ENCODE peak calls at places on chromosomes 16 and 17, in four cellular contexts. P is H1, Z is mesenchymal stem cell, Y is H9. G is an unnamed sample.

GRCh38 chr16:51845586-51845985 is 694.5 kb upstream of the SALL1 start:
- DNase-seq in P (no peak), Z (no peak), Y (no peak), G (no peak)

GRCh38 chr17:27499451-27500265 is 43.4 kb downstream of the KSR1 start:
- DNase-seq in P (no peak), Z (no peak), Y (no peak), G (no peak)

GRCh38 chr17:61159415-61159814 is 240.2 kb upstream of the TBX2 start:
- DNase-seq in P (no peak), Z (no peak), Y (no peak), G (no peak)

GRCh38 chr17:81680150-81680549 is 3.4 kb downstream of the ARL16 start:
- DNase-seq in P (no peak), Z (no peak), Y (no peak), G (no peak)

GRCh38 chr17:2710804-2711607 is 558 bp downstream of the CLUH start:
- DNase-seq in P (no peak), Z (peak), Y (no peak), G (no peak)

GRCh38 chr17:4152471-4152870 is 9.5 kb downstream of the CYB5D2 start:
- DNase-seq in P (no peak), Z (peak), Y (no peak), G (no peak)

GRCh38 chr16:27712251-27712711 is 162.3 kb downstream of the KATNIP start:
- DNase-seq in P (peak), Z (no peak), Y (peak), G (no peak)

GRCh38 chr17:34167359-34167758 is 87.7 kb upstream of the CCL2 start:
- DNase-seq in P (no peak), Z (no peak), Y (no peak), G (no peak)

GRCh38 chr17:68349157-68349556 is 57.9 kb downstream of the ARSG start:
- DNase-seq in P (no peak), Z (peak), Y (no peak), G (no peak)

GRCh38 chr17:39152134-39152884 is 872 bp upstream of the PLXDC1 start:
- DNase-seq in P (no peak), Z (no peak), Y (no peak), G (peak)

GRCh38 chr17:67992541-67993152 is 3.6 kb downstream of the C17orf58 start:
- DNase-seq in P (no peak), Z (no peak), Y (no peak), G (peak)

GRCh38 chr17:62627219-62627903 is at the start of gene MRC2:
- DNase-seq in P (no peak), Z (peak), Y (peak), G (peak)

GRCh38 chr16:84504420-84505248 is at the start of gene MEAK7:
- DNase-seq in P (peak), Z (peak), Y (peak), G (peak)

GRCh38 chr17:17823433-17824118 is 13.2 kb downstream of the SREBF1 start:
- DNase-seq in P (no peak), Z (peak), Y (peak), G (peak)

GRCh38 chr16:50394215-50394802 is 25.5 kb upstream of the BRD7 start:
- DNase-seq in P (no peak), Z (no peak), Y (no peak), G (no peak)

GRCh38 chr16:23145186-23145585 is 4.1 kb downstream of the USP31 start:
- DNase-seq in P (no peak), Z (no peak), Y (peak), G (no peak)

GRCh38 chr16:11219188-11219587 is 36.8 kb downstream of the SOCS1 start:
- DNase-seq in P (no peak), Z (no peak), Y (no peak), G (no peak)

GRCh38 chr16:11674001-11674817 is 6.0 kb downstream of the SNN start:
- DNase-seq in P (no peak), Z (no peak), Y (no peak), G (no peak)

GRCh38 chr17:1229354-1229890 is 40.8 kb upstream of the BHLHA9 start:
- DNase-seq in P (no peak), Z (peak), Y (peak), G (no peak)

GRCh38 chr17:31469959-31470358 is 78.5 kb downstream of the RAB11FIP4 start:
- DNase-seq in P (no peak), Z (no peak), Y (peak), G (no peak)

GRCh38 chr16:20001856-20002707 is 71.6 kb downstream of the GPR139 start:
- DNase-seq in P (no peak), Z (no peak), Y (no peak), G (no peak)

GRCh38 chr16:88703486-88704309 is 2.5 kb downstream of the RNF166 start:
- DNase-seq in P (no peak), Z (no peak), Y (no peak), G (no peak)

GRCh38 chr17:82022310-82022980 is at the start of gene CENPX:
- DNase-seq in P (no peak), Z (no peak), Y (no peak), G (peak)

GRCh38 chr16:81987706-81988105 is 23.6 kb downstream of the SDR42E1 start:
- DNase-seq in P (no peak), Z (no peak), Y (no peak), G (no peak)

DNA sequence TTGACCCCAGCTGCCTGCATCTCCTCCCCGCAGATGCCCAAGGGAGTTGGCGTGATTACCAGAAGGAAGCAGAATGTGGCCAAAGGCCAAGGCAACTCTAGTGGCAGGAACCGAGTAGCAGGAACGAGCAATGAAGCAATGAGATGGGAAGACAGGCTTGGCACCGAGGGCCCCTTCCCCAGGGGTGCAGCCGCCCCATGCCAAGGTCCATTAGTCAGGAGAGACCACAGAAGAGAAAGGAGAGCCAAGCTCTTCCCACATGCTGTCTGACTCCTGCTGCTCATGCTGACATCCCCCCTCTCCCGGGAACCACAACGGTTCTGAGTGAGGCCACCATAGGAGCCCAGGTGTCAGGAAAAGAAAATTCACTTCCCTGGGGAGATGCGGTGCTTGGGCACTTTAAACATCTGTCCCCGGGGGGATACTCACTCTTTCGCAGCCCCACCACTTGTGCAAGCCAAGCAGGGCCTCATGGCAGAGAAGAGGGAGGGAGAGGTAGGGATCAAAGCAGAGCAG is 67.4 kb downstream of the MYO18A start:
- DNase-seq in P (no peak), Z (no peak), Y (no peak), G (no peak)
- H3K23ac ChIP-seq in P (no peak), Z (no peak), Y (no peak), G (peak)

DNA sequence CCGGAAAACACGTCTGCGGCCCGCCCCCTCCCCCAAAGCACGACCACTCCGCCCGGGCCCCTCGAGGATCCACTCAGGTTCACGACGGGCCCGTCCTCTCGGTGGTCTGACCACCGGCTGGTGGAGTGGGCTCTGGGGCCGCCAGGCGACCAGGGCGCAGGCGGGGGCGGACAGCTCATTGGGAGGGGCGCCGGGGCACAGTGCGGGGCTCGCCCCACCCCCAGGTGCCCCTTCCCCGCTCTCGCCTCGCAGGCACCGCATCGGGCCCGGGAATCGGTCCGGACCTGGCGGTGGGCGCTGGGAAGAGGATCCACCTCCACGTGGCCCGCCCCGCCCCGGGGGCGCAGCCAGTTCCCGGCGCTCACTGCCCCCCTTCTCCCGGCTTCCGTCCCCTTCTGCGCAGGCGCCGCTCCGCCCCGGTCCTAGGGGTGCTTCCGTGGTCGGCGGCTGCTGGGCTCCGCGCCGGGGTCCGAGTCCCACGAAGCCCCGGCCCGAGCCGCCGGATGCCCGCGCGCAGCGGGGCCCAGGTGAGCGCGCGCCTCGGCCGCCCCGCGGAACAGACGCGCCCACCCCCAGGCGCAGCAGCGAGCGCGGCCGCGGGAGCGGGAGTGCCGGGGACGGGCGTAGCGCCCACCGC is at the start of gene MPG:
- DNase-seq in P (no peak), Z (peak), Y (peak), G (peak)
- H2BK12ac ChIP-seq in P (peak), Z (peak), Y (no peak), G (peak)

GRCh38 chr17:7495906-7496434 is 11.8 kb downstream of the POLR2A start:
- DNase-seq in P (no peak), Z (no peak), Y (no peak), G (no peak)
- H2AK5ac ChIP-seq in P (no peak), Z (no peak), Y (no peak), G (no peak)

DNA sequence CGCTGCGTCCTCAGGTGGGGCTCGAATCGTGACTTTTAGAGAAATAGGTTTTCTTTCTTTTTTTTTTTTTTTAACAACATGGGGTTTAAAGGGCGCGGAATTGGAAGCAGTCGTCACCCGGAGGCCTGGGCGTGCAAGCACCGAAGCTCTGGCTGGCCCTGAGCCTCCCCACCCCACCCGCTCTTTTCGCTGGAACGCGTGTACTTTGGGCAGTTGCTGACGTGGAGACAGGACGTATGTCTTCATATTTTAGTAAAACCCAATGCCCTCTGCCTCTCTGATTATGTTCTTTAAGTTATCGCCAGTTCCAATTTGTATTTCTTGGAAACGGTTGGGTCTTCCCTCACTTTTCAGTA is 552 bp upstream of the C16orf95 start:
- DNase-seq in P (no peak), Z (peak), Y (no peak), G (no peak)
- H3K23ac ChIP-seq in P (no peak), Z (no peak), Y (no peak), G (no peak)

DNA sequence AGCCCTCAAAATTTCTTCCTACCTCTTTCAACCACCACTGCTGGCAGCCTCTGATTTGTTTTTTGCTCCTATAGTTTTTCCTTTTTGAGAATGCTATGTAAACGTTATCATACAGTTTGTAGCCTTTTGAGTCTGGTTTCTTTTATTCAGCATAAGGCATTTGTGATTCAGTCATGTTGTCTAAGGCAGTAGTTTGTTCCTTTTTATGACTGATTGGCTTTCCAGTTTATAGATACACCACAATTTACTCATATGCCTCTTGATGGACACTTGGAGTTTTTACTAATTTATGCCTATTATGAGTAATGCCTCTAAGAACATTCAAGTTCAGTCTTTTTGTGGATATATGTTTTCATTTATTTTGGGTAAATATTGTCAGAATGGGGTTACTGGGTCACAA is 136.6 kb downstream of the CHD9 start:
- DNase-seq in P (no peak), Z (no peak), Y (no peak), G (no peak)
- H2BK12ac ChIP-seq in P (no peak), Z (no peak), Y (no peak), G (no peak)

GRCh38 chr16:67431805-67432476 is 1.0 kb downstream of the HSD11B2 start:
- DNase-seq in P (no peak), Z (no peak), Y (peak), G (peak)
- H2AK5ac ChIP-seq in P (no peak), Z (no peak), Y (no peak), G (peak)

GRCh38 chr17:78214706-78215061 is 631 bp downstream of the BIRC5 start:
- DNase-seq in P (no peak), Z (peak), Y (no peak), G (no peak)
- H3K23ac ChIP-seq in P (no peak), Z (no peak), Y (no peak), G (no peak)

GRCh38 chr16:85894266-85894665 is 4.7 kb upstream of the IRF8 start:
- DNase-seq in P (no peak), Z (no peak), Y (peak), G (no peak)
- H2BK12ac ChIP-seq in P (peak), Z (no peak), Y (no peak), G (no peak)